ENCODE peak calls at places on chromosomes 4 and X, in six cellular contexts. One of them, this sample, is unnamed.

GRCh38 chrX:35339796-35340195 is 397.2 kb downstream of the FAM47B start:
- DNase-seq in bronchial epithelial cell: peak; percentile 67
- DNase-seq in BE2C: no peak
- DNase-seq in NCI-H460: no peak
- DNase-seq in left lung: no peak
- DNase-seq in stimulated activated CD4-positive, alpha-beta T cell treated with anti-CD3 and anti-CD28 coated beads, Interleukin-15, amount 100 ng/mL, for 48 hours: no peak
- DNase-seq in this sample: no peak

GRCh38 chr4:182808673-182809416 is 108.3 kb downstream of the DCTD start:
- DNase-seq in bronchial epithelial cell: peak; percentile 34
- DNase-seq in BE2C: no peak
- DNase-seq in NCI-H460: no peak
- DNase-seq in left lung: no peak
- DNase-seq in stimulated activated CD4-positive, alpha-beta T cell treated with anti-CD3 and anti-CD28 coated beads, Interleukin-15, amount 100 ng/mL, for 48 hours: peak; percentile 43
- DNase-seq in this sample: no peak

GRCh38 chr4:186726440-186727148 is 2.9 kb upstream of the FAT1 start:
- DNase-seq in bronchial epithelial cell: peak; percentile 64
- DNase-seq in BE2C: peak; percentile 48
- DNase-seq in NCI-H460: peak; percentile 52
- DNase-seq in left lung: peak; percentile 65
- DNase-seq in stimulated activated CD4-positive, alpha-beta T cell treated with anti-CD3 and anti-CD28 coated beads, Interleukin-15, amount 100 ng/mL, for 48 hours: no peak
- DNase-seq in this sample: peak; percentile 73

GRCh38 chr4:41281038-41281634 is 24.4 kb downstream of the UCHL1 start:
- DNase-seq in bronchial epithelial cell: peak; percentile 73
- DNase-seq in BE2C: peak; percentile 64
- DNase-seq in NCI-H460: peak; percentile 92
- DNase-seq in left lung: no peak
- DNase-seq in stimulated activated CD4-positive, alpha-beta T cell treated with anti-CD3 and anti-CD28 coated beads, Interleukin-15, amount 100 ng/mL, for 48 hours: peak; percentile 9
- DNase-seq in this sample: peak; percentile 78

GRCh38 chrX:51496501-51497291 is at the start of gene NUDT11:
- DNase-seq in bronchial epithelial cell: peak; percentile 68
- DNase-seq in BE2C: peak; percentile 87
- DNase-seq in NCI-H460: peak; percentile 73
- DNase-seq in left lung: peak; percentile 55
- DNase-seq in stimulated activated CD4-positive, alpha-beta T cell treated with anti-CD3 and anti-CD28 coated beads, Interleukin-15, amount 100 ng/mL, for 48 hours: peak; percentile 33
- DNase-seq in this sample: peak; percentile 91

GRCh38 chr4:46645092-46645491 is 255.2 kb upstream of the GABRA2 start:
- DNase-seq in bronchial epithelial cell: no peak
- DNase-seq in BE2C: no peak
- DNase-seq in NCI-H460: no peak
- DNase-seq in left lung: no peak
- DNase-seq in stimulated activated CD4-positive, alpha-beta T cell treated with anti-CD3 and anti-CD28 coated beads, Interleukin-15, amount 100 ng/mL, for 48 hours: no peak
- DNase-seq in this sample: no peak

GRCh38 chrX:53438174-53438831 is 4.1 kb upstream of the HSD17B10 start:
- DNase-seq in bronchial epithelial cell: no peak
- DNase-seq in BE2C: no peak
- DNase-seq in NCI-H460: no peak
- DNase-seq in left lung: no peak
- DNase-seq in stimulated activated CD4-positive, alpha-beta T cell treated with anti-CD3 and anti-CD28 coated beads, Interleukin-15, amount 100 ng/mL, for 48 hours: no peak
- DNase-seq in this sample: no peak

GRCh38 chr4:3346146-3346545 is 53.3 kb downstream of the RGS12 start:
- DNase-seq in bronchial epithelial cell: peak; percentile 84
- DNase-seq in BE2C: peak; percentile 58
- DNase-seq in NCI-H460: peak; percentile 74
- DNase-seq in left lung: no peak
- DNase-seq in stimulated activated CD4-positive, alpha-beta T cell treated with anti-CD3 and anti-CD28 coated beads, Interleukin-15, amount 100 ng/mL, for 48 hours: peak; percentile 27
- DNase-seq in this sample: peak; percentile 50

GRCh38 chrX:149858592-149858991 is 22.4 kb upstream of the MAGEA8 start:
- DNase-seq in bronchial epithelial cell: no peak
- DNase-seq in BE2C: no peak
- DNase-seq in NCI-H460: no peak
- DNase-seq in left lung: no peak
- DNase-seq in stimulated activated CD4-positive, alpha-beta T cell treated with anti-CD3 and anti-CD28 coated beads, Interleukin-15, amount 100 ng/mL, for 48 hours: no peak
- DNase-seq in this sample: no peak

GRCh38 chr4:1593038-1593417 is 91.1 kb downstream of the FAM53A start:
- DNase-seq in bronchial epithelial cell: no peak
- DNase-seq in BE2C: peak; percentile 8
- DNase-seq in NCI-H460: no peak
- DNase-seq in left lung: no peak
- DNase-seq in stimulated activated CD4-positive, alpha-beta T cell treated with anti-CD3 and anti-CD28 coated beads, Interleukin-15, amount 100 ng/mL, for 48 hours: no peak
- DNase-seq in this sample: no peak